ENCODE peak calls at places on chromosome 22, in eight cellular contexts. One of them, this sample, is unnamed.

GRCh38 chr22:47798229-47798628 is 1035.8 kb downstream of the TBC1D22A start:
- DNase-seq in retina: no peak
- DNase-seq in NCI-H1092 treated with DMSO at 0.1 percent for 48 hours: no peak
- DNase-seq in ureter: no peak
- DNase-seq in uterus: no peak
- DNase-seq in RPMI7951: no peak
- DNase-seq in HEK293T: no peak
- DNase-seq in stimulated activated CD8-positive, alpha-beta memory T cell treated with anti-CD3 and anti-CD28 coated beads, Interleukin-7, amount 100 ng/mL, for 1 hour: no peak
- DNase-seq in this sample: no peak

GRCh38 chr22:24512043-24512442 is 16.9 kb downstream of the UPB1 start:
- DNase-seq in ureter: no peak
- DNase-seq in retina: no peak
- DNase-seq in uterus: no peak
- DNase-seq in RPMI7951: no peak
- DNase-seq in stimulated activated CD8-positive, alpha-beta memory T cell treated with anti-CD3 and anti-CD28 coated beads, Interleukin-7, amount 100 ng/mL, for 1 hour: no peak
- DNase-seq in NCI-H1092 treated with DMSO at 0.1 percent for 48 hours: no peak
- DNase-seq in HEK293T: no peak
- DNase-seq in this sample: no peak

GRCh38 chr22:49439373-49439772 is 388.3 kb downstream of the BRD1 start:
- DNase-seq in RPMI7951: no peak
- DNase-seq in NCI-H1092 treated with DMSO at 0.1 percent for 48 hours: no peak
- DNase-seq in HEK293T: no peak
- DNase-seq in uterus: no peak
- DNase-seq in ureter: no peak
- DNase-seq in stimulated activated CD8-positive, alpha-beta memory T cell treated with anti-CD3 and anti-CD28 coated beads, Interleukin-7, amount 100 ng/mL, for 1 hour: no peak
- DNase-seq in retina: no peak
- DNase-seq in this sample: no peak

GRCh38 chr22:46626911-46627805 is 7.0 kb downstream of the GRAMD4 start:
- DNase-seq in uterus: no peak
- DNase-seq in stimulated activated CD8-positive, alpha-beta memory T cell treated with anti-CD3 and anti-CD28 coated beads, Interleukin-7, amount 100 ng/mL, for 1 hour: no peak
- DNase-seq in RPMI7951: no peak
- DNase-seq in HEK293T: no peak
- DNase-seq in ureter: peak
- DNase-seq in NCI-H1092 treated with DMSO at 0.1 percent for 48 hours: no peak
- DNase-seq in retina: no peak
- DNase-seq in this sample: no peak

GRCh38 chr22:35178446-35178845 is 78.8 kb upstream of the HMGXB4 start:
- DNase-seq in ureter: no peak
- DNase-seq in stimulated activated CD8-positive, alpha-beta memory T cell treated with anti-CD3 and anti-CD28 coated beads, Interleukin-7, amount 100 ng/mL, for 1 hour: no peak
- DNase-seq in retina: no peak
- DNase-seq in HEK293T: no peak
- DNase-seq in uterus: no peak
- DNase-seq in RPMI7951: no peak
- DNase-seq in NCI-H1092 treated with DMSO at 0.1 percent for 48 hours: no peak
- DNase-seq in this sample: no peak

GRCh38 chr22:29727248-29727551 is 7.4 kb downstream of the CABP7 start:
- DNase-seq in NCI-H1092 treated with DMSO at 0.1 percent for 48 hours: peak
- DNase-seq in HEK293T: peak
- DNase-seq in uterus: peak
- DNase-seq in stimulated activated CD8-positive, alpha-beta memory T cell treated with anti-CD3 and anti-CD28 coated beads, Interleukin-7, amount 100 ng/mL, for 1 hour: no peak
- DNase-seq in ureter: no peak
- DNase-seq in retina: no peak
- DNase-seq in RPMI7951: peak
- DNase-seq in this sample: no peak

GRCh38 chr22:20315337-20316216 is 4.3 kb downstream of the DGCR6L start:
- DNase-seq in RPMI7951: no peak
- DNase-seq in uterus: no peak
- DNase-seq in HEK293T: no peak
- DNase-seq in stimulated activated CD8-positive, alpha-beta memory T cell treated with anti-CD3 and anti-CD28 coated beads, Interleukin-7, amount 100 ng/mL, for 1 hour: no peak
- DNase-seq in ureter: peak
- DNase-seq in retina: peak
- DNase-seq in NCI-H1092 treated with DMSO at 0.1 percent for 48 hours: no peak
- DNase-seq in this sample: no peak

GRCh38 chr22:33492210-33492651 is 428.0 kb downstream of the LARGE1 start:
- DNase-seq in HEK293T: no peak
- DNase-seq in retina: no peak
- DNase-seq in stimulated activated CD8-positive, alpha-beta memory T cell treated with anti-CD3 and anti-CD28 coated beads, Interleukin-7, amount 100 ng/mL, for 1 hour: no peak
- DNase-seq in ureter: no peak
- DNase-seq in NCI-H1092 treated with DMSO at 0.1 percent for 48 hours: no peak
- DNase-seq in uterus: no peak
- DNase-seq in RPMI7951: no peak
- DNase-seq in this sample: no peak

GRCh38 chr22:50621491-50621880 is 6.5 kb downstream of the ARSA start:
- DNase-seq in ureter: no peak
- DNase-seq in HEK293T: no peak
- DNase-seq in stimulated activated CD8-positive, alpha-beta memory T cell treated with anti-CD3 and anti-CD28 coated beads, Interleukin-7, amount 100 ng/mL, for 1 hour: no peak
- DNase-seq in NCI-H1092 treated with DMSO at 0.1 percent for 48 hours: no peak
- DNase-seq in RPMI7951: peak
- DNase-seq in retina: no peak
- DNase-seq in uterus: no peak
- DNase-seq in this sample: no peak

GRCh38 chr22:45574069-45574703 is 71.5 kb downstream of the FBLN1 start:
- DNase-seq in uterus: no peak
- DNase-seq in ureter: no peak
- DNase-seq in stimulated activated CD8-positive, alpha-beta memory T cell treated with anti-CD3 and anti-CD28 coated beads, Interleukin-7, amount 100 ng/mL, for 1 hour: no peak
- DNase-seq in retina: no peak
- DNase-seq in NCI-H1092 treated with DMSO at 0.1 percent for 48 hours: no peak
- DNase-seq in RPMI7951: no peak
- DNase-seq in HEK293T: no peak
- DNase-seq in this sample: no peak

GRCh38 chr22:49667236-49667635 is 160.4 kb downstream of the BRD1 start:
- DNase-seq in retina: no peak
- DNase-seq in uterus: no peak
- DNase-seq in HEK293T: no peak
- DNase-seq in RPMI7951: no peak
- DNase-seq in ureter: peak
- DNase-seq in stimulated activated CD8-positive, alpha-beta memory T cell treated with anti-CD3 and anti-CD28 coated beads, Interleukin-7, amount 100 ng/mL, for 1 hour: no peak
- DNase-seq in NCI-H1092 treated with DMSO at 0.1 percent for 48 hours: no peak
- DNase-seq in this sample: no peak

This sample was measured in HS-5.